ENCODE peak calls at places on chromosomes 2 and 18, in four cellular contexts. K, P, A and Y are unnamed samples.

GRCh38 chr2:104849618-104850097 is 4.3 kb upstream of the POU3F3 start:
- DNase-seq in K (peak), P (no peak), A (no peak), Y (peak)

GRCh38 chr2:133489641-133490411 is 78.4 kb downstream of the NCKAP5 start:
- DNase-seq in K (no peak), P (peak), A (peak), Y (no peak)

GRCh38 chr2:170596576-170596975 is 118.6 kb upstream of the SP5 start:
- DNase-seq in A (no peak), P (no peak), K (no peak), Y (no peak)

GRCh38 chr2:4139711-4140110 is 436.3 kb downstream of the DCDC2C start:
- DNase-seq in A (no peak), P (no peak), K (no peak), Y (no peak)

GRCh38 chr2:62306751-62307468 is 111.0 kb downstream of the B3GNT2 start:
- DNase-seq in K (peak), P (no peak), A (no peak), Y (peak)

GRCh38 chr2:182101263-182101662 is 115.6 kb downstream of the PPP1R1C start:
- DNase-seq in A (no peak), P (no peak), K (no peak), Y (no peak)

GRCh38 chr2:98355881-98356280 is 9.6 kb downstream of the CNGA3 start:
- DNase-seq in K (no peak), P (no peak), A (no peak), Y (no peak)

GRCh38 chr2:136980303-136980702 is 215.0 kb downstream of the THSD7B start:
- DNase-seq in A (no peak), K (no peak), P (no peak), Y (no peak)

GRCh38 chr2:161580021-161580420 is 44.2 kb upstream of the SLC4A10 start:
- DNase-seq in A (no peak), P (no peak), K (no peak), Y (no peak)

GRCh38 chr2:230471074-230471473 is 55.1 kb downstream of the SP100 start:
- DNase-seq in K (no peak), A (no peak), P (no peak), Y (no peak)

GRCh38 chr2:45011621-45012602 is 2.7 kb upstream of the SIX2 start:
- DNase-seq in K (no peak), P (no peak), A (no peak), Y (no peak)

GRCh38 chr2:37323176-37323575 is 1.5 kb downstream of the PRKD3 start:
- DNase-seq in K (no peak), A (no peak), P (no peak), Y (no peak)

GRCh38 chr2:145228506-145228905 is 708.6 kb upstream of the ZEB2 start:
- DNase-seq in P (peak), K (no peak), A (peak), Y (no peak)

GRCh38 chr18:63970803-63971191 is 916 bp downstream of the SERPINB8 start:
- DNase-seq in K (peak), A (peak), P (peak), Y (no peak)

GRCh38 chr2:178105566-178105965 is 6.7 kb upstream of the RBM45 start:
- DNase-seq in K (no peak), P (no peak), A (no peak), Y (no peak)

GRCh38 chr2:178106053-178106452 is 6.2 kb upstream of the RBM45 start:
- DNase-seq in P (no peak), A (no peak), K (no peak), Y (no peak)

GRCh38 chr2:178110681-178111080 is 1.6 kb upstream of the RBM45 start:
- DNase-seq in K (no peak), A (no peak), P (no peak), Y (no peak)

GRCh38 chr2:178109813-178110212 is 2.4 kb upstream of the RBM45 start:
- DNase-seq in A (no peak), K (no peak), P (no peak), Y (no peak)

GRCh38 chr2:178108176-178108575 is 4.1 kb upstream of the RBM45 start:
- DNase-seq in K (no peak), A (no peak), P (no peak), Y (no peak)
- H3K27ac ChIP-seq in K (no peak), A (no peak), P (no peak), Y (no peak)

DNA sequence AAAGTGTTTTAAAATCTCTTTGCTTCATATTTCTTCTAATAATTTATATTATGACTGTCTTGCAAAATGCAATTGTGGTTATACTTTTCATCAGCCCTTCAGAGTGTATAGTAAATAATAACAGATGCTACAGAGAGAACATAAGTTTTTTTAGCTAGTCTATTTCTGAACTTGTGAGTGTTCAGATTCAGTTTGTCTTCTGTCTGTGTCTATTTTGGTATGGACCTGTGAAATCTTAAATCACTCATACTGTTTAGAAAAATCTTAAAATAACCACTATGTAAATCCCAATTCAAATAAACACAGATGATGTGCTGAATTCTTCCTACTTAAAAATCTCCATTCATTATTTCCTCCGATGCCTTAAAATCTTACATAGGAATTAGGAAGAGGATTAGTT is 2.1 kb downstream of the SCG2 start:
- DNase-seq in P (no peak), A (no peak), K (no peak), Y (no peak)
- H3K27ac ChIP-seq in P (no peak), A (no peak), K (no peak), Y (no peak)

DNA sequence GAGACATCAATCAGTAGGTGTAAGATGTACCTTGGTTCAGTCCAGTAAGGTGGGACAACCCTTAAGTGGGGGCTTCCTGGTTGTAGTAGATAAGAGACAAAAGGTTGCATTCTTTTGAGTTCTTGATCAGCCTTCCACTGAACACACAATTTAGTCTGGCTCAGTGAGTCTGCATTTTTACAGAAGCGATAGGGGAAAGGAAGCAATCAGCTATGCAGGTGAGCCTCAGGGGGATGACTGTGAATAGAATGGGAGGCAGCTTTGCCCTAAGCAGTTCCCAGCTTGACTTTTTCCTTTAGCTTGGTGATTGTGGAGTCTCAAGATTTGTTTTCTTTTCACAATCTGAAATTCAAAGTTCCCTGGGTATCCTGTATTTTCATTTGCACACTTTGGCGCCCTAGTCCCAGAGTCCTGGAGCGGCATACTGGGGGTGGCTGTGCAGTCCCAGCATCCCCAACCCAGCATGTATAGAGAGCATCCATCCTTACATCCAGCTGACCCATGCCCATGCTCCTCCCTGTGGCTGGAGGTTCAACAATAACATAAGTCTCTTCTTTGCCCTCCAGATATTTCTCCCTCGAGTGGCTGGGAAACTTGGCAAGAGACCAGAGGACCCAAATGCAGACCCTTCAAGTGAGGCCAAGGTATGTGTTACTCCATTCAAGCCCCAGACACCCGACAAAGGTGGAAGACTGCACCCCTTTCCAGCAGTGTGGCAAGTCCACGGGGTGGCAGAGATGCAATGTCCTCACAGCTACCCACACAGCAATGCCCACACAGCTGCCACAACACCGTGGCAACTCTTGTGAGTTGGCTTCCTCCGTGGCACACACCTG is 20.1 kb upstream of the PRLH start:
- DNase-seq in A (no peak), P (no peak), K (no peak), Y (no peak)
- H3K27ac ChIP-seq in A (no peak), P (no peak), K (no peak), Y (no peak)

GRCh38 chr2:231546014-231546413 is 15.8 kb upstream of the NMUR1 start:
- DNase-seq in A (no peak), K (no peak), P (no peak), Y (no peak)

GRCh38 chr2:231541605-231542509 is 11.6 kb upstream of the NMUR1 start:
- DNase-seq in K (no peak), A (no peak), P (no peak), Y (no peak)

GRCh38 chr2:231548752-231549151 is 18.5 kb upstream of the NMUR1 start:
- DNase-seq in A (no peak), K (no peak), P (no peak), Y (no peak)

GRCh38 chr2:231547315-231548110 is 17.3 kb upstream of the NMUR1 start:
- DNase-seq in P (no peak), A (no peak), K (no peak), Y (no peak)

GRCh38 chr2:231545105-231545902 is 15.1 kb upstream of the NMUR1 start:
- DNase-seq in A (no peak), K (peak), P (no peak), Y (no peak)
- H3K27ac ChIP-seq in A (peak), K (peak), P (no peak), Y (no peak)